ENCODE peak calls at places on chromosome 1, in ten cellular contexts. U is colonic mucosa, Z is left ventricle myocardium inferior, M is IMR-90, Q is fibroblast of the aortic adventitia, N is NCI-H446, F is left lobe of liver, O is astrocyte of the cerebellum, X is Panc1, A is coronary artery. I is an unnamed sample.
A peak's percentile ranks its signal among the peaks of the same experiment; 100 is the strongest.

GRCh38 chr1:17572264-17572985 is 32.9 kb downstream of the ARHGEF10L start:
- DNase-seq in M (no peak), N (no peak), X (no peak), O (no peak), A (no peak), U (no peak), Z (no peak), F (no peak), Q (no peak), I (no peak)

GRCh38 chr1:45640293-45640692 is 16.4 kb upstream of the CCDC17 start:
- DNase-seq in A (no peak), Z (no peak), M (peak; percentile 36), N (no peak), Q (no peak), F (no peak), U (no peak), X (no peak), O (no peak), I (no peak)

GRCh38 chr1:116075981-116076380 is 35.2 kb upstream of the MAB21L3 start:
- DNase-seq in X (no peak), O (no peak), U (no peak), F (no peak), Z (no peak), A (no peak), N (no peak), M (no peak), Q (peak; percentile 23), I (no peak)

GRCh38 chr1:164726235-164726634 is 167.3 kb downstream of the PBX1 start:
- DNase-seq in F (no peak), O (peak; percentile 73), U (no peak), X (no peak), N (no peak), Z (no peak), A (no peak), Q (peak; percentile 90), M (peak; percentile 96), I (no peak)

GRCh38 chr1:206899717-206900116 is 2.5 kb downstream of the IL24 start:
- DNase-seq in O (no peak), Q (no peak), M (no peak), U (no peak), Z (no peak), N (no peak), X (no peak), A (no peak), F (no peak), I (no peak)

GRCh38 chr1:185720633-185721272 is 13.4 kb upstream of the HMCN1 start:
- DNase-seq in U (no peak), Q (peak; percentile 97), Z (no peak), X (no peak), O (peak; percentile 64), N (peak; percentile 39), F (no peak), M (peak; percentile 64), A (no peak), I (no peak)

GRCh38 chr1:227072991-227073390 is 132.9 kb downstream of the COQ8A start:
- DNase-seq in A (no peak), X (peak; percentile 45), U (no peak), Q (peak; percentile 21), O (no peak), N (no peak), Z (no peak), F (no peak), M (peak; percentile 72), I (no peak)

GRCh38 chr1:208203127-208203847 is 40.9 kb downstream of the PLXNA2 start:
- DNase-seq in F (peak; percentile 58), M (peak; percentile 46), Z (peak; percentile 62), X (no peak), O (peak; percentile 78), N (peak; percentile 52), A (no peak), Q (peak; percentile 92), U (peak; percentile 87), I (no peak)

GRCh38 chr1:148362141-148362929 is 120.8 kb downstream of the PPIAL4G start:
- DNase-seq in U (peak; percentile 85), X (no peak), Z (no peak), O (no peak), N (no peak), F (no peak), Q (no peak), A (no peak), M (peak; percentile 16), I (no peak)